ENCODE peak calls at places on chromosomes 4 and X, in four cellular contexts. F is OCI-LY7, O is fibroblast of lung, Z is neuronal stem cell. A is an unnamed sample. For H3K4me1, the result is how much of the 10 kb centered on the place peaks cover.

GRCh38 chrX:14427614-14428013 is 101.7 kb upstream of the GLRA2 start:
- DNase-seq in F (no peak), O (no peak), Z (no peak), A (no peak)

GRCh38 chr4:175953960-175954521 is 111.6 kb upstream of the WDR17 start:
- DNase-seq in F (peak), O (no peak), Z (no peak), A (peak)

GRCh38 chrX:22818061-22818460 is 181.7 kb upstream of the DDX53 start:
- DNase-seq in F (no peak), O (peak), Z (no peak), A (no peak)

GRCh38 chr4:96352051-96352517 is 512.2 kb downstream of the PDHA2 start:
- DNase-seq in F (no peak), O (peak), Z (peak), A (peak)

GRCh38 chrX:153929576-153929975 is 3.5 kb upstream of the ARHGAP4 start:
- DNase-seq in F (no peak), O (no peak), Z (no peak), A (no peak)

GRCh38 chrX:1581132-1581531 is 10.3 kb upstream of the AKAP17A start:
- DNase-seq in F (peak), O (no peak), Z (no peak), A (peak)

GRCh38 chr4:81084029-81084428 is 53.5 kb downstream of the BMP3 start:
- DNase-seq in F (no peak), O (peak), Z (no peak), A (no peak)

GRCh38 chrX:85685843-85686242 is 306.4 kb upstream of the POF1B start:
- DNase-seq in F (no peak), O (no peak), Z (no peak), A (no peak)

GRCh38 chr4:145389566-145389965 is 92.1 kb upstream of the SMAD1 start:
- DNase-seq in F (no peak), O (no peak), Z (no peak), A (no peak)

GRCh38 chrX:74519870-74520269 is 94.6 kb downstream of the RLIM start:
- DNase-seq in F (no peak), O (no peak), Z (no peak), A (no peak)
- H3K27ac ChIP-seq in F (no peak), O (no peak), Z (no peak), A (no peak)

GRCh38 chr4:88938138-88938537 is 118.8 kb downstream of the FAM13A start:
- DNase-seq in F (no peak), O (peak), Z (no peak), A (no peak)
- H3K4me2 ChIP-seq in F (no peak), O (no peak), Z (no peak), A (no peak)

DNA sequence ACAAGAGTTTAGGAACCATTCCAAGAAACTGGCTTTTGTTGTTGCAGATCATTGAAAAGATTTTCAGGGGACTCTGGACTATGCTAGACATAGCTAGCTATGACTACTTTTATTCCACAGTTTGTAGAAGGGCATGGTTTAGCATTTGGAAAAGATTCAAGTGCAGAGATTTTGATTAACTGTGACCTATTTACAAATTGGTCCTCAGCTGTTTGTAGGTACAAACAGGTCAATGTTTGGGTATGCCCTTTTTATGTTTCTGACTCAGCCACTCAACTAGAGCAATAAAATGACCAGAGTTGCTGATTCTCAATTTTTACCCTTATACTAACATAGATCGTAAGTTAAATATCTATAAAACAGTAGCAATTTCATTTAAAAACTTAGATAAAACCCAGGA is 46.7 kb downstream of the IGFBP7 start:
- DNase-seq in F (no peak), O (no peak), Z (no peak), A (no peak)
- H3K4me1 ChIP-seq in F (under half), O (under half), Z (under half), A (under half)

GRCh38 chr4:133000012-133000411 is 149.1 kb upstream of the PCDH10 start:
- DNase-seq in F (no peak), O (peak), Z (no peak), A (peak)
- H3K27ac ChIP-seq in F (no peak), O (no peak), Z (no peak), A (peak)

DNA sequence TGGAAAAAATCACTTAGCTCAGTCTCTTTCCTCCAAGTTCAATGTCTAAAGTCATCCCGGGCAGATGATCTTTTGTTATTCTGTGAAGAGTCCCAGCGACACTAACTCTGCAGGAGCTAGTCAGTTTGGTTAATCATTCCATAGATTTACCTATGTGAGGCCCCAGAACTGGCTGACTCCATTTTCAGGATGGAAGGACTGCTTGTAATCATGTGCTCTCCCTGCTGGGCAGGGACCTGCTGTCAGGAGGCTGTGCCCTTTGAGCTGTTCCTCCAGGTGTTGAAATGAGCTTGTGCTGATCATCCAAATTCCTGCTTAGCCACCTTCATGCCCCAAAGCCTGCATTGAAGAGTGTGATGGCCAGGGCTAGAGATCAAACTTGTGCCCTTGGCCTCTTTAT is 169.8 kb downstream of the NHS start:
- DNase-seq in F (no peak), O (no peak), Z (no peak), A (no peak)
- H3K4me2 ChIP-seq in F (no peak), O (no peak), Z (no peak), A (no peak)

GRCh38 chr4:26864904-26865303 is 4.3 kb downstream of the STIM2 start:
- DNase-seq in F (no peak), O (no peak), Z (no peak), A (no peak)
- H3K4me1 ChIP-seq in F (half or more), O (under half), Z (under half), A (under half)

DNA sequence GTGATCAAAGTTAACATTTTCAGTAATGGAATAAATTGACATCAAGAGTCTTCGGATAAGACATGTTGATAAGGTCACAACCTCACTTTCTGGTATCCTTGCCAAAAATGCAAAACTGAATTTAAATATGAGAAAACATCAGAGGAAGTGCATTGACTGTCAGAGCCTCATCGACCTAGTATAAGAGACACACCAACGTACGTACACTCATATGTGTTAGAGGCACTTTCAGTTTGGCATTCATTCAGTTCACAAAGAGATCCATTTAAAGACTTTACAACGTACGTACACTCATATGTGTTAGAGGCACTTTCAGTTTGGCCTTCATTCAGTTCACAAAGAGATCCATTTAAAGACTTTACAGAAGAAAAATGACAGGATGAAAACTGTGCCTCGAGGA is 280.3 kb downstream of the INPP4B start:
- DNase-seq in F (no peak), O (no peak), Z (no peak), A (no peak)
- H3K27ac ChIP-seq in F (no peak), O (no peak), Z (no peak), A (no peak)

GRCh38 chr4:151206241-151207005 is 70.5 kb upstream of the PRSS48 start:
- DNase-seq in F (no peak), O (no peak), Z (no peak), A (no peak)
- H3K4me2 ChIP-seq in F (no peak), O (no peak), Z (no peak), A (no peak)

DNA sequence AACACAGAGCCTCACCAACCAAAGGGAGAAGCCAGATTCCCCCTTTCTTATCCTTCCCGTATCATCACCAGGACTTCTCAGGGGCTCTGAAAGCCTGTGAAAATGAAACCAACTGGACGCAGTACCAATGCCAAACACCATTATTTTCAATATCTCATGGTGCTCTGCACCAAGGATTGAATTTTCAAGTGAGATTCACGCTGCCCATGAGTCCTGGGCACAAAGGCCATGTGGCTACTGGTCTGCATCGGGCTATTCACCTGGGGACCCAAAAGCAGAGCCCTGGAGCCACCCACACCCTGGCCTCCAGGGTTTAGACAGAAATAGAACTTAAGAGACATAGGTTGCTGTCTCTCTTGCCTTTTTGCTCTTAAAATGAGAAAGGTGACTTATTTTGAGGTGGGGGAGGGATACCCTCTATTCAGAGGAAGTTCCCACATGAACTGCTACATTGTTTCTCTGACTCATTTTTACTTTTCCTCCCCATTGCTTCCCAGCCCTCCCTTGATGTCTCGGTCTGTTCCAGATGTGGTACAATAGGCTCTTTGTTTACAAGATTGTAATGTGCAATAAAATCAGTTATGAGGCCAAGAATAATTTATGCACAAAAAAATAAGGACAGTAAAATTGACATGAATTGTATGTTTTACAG is 55.4 kb downstream of the MAML3 start:
- DNase-seq in F (no peak), O (peak), Z (no peak), A (no peak)
- H3K4me1 ChIP-seq in F (under half), O (under half), Z (under half), A (under half)

A was measured in MM.1S.